ENCODE peak calls at places on chromosomes 2 and 18, in six cellular contexts. C is IMR-90, I is fibroblast of pulmonary artery, A is Peyer's patch, N is AG04449, H is PC-3. W is an unnamed sample.

GRCh38 chr2:110667061-110667460 is 10.8 kb downstream of the BUB1 start:
- DNase-seq in C (peak; percentile 10), I (no peak), A (no peak), N (no peak), H (no peak), W (no peak)

GRCh38 chr18:55101458-55101824 is 142.2 kb upstream of the CCDC68 start:
- DNase-seq in C (no peak), I (no peak), A (no peak), N (no peak), H (no peak), W (no peak)

GRCh38 chr2:20524412-20525040 is 77.7 kb downstream of the RHOB start:
- DNase-seq in C (no peak), I (peak; percentile 51), A (no peak), N (no peak), H (no peak), W (no peak)

GRCh38 chr2:14352067-14352466 is 280.4 kb upstream of the LRATD1 start:
- DNase-seq in C (no peak), I (no peak), A (no peak), N (no peak), H (no peak), W (no peak)

GRCh38 chr2:224101820-224102630 is 62.9 kb upstream of the SERPINE2 start:
- DNase-seq in C (peak; percentile 98), I (peak; percentile 97), A (no peak), N (peak; percentile 98), H (peak; percentile 56), W (peak; percentile 97)

GRCh38 chr2:48927355-48927754 is 171.8 kb upstream of the LHCGR start:
- DNase-seq in C (no peak), I (no peak), A (no peak), N (no peak), H (no peak), W (no peak)

GRCh38 chr2:10267036-10267435 is 35.7 kb upstream of the HPCAL1 start:
- DNase-seq in C (no peak), I (no peak), A (peak; percentile 32), N (no peak), H (no peak), W (no peak)

GRCh38 chr2:677056-677949 is at the start of gene TMEM18:
- DNase-seq in C (peak; percentile 99), I (peak; percentile 100), A (no peak), N (peak; percentile 97), H (peak; percentile 98), W (peak; percentile 99)

GRCh38 chr2:73035899-73036778 is 35.4 kb downstream of the SFXN5 start:
- DNase-seq in C (no peak), I (no peak), A (no peak), N (no peak), H (peak; percentile 4), W (no peak)

GRCh38 chr2:60213865-60214657 is 339.4 kb downstream of the BCL11A start:
- DNase-seq in C (no peak), I (peak; percentile 33), A (peak; percentile 58), N (no peak), H (peak; percentile 71), W (no peak)

GRCh38 chr2:213640742-213641425 is 356.6 kb downstream of the SPAG16 start:
- DNase-seq in C (no peak), I (no peak), A (no peak), N (no peak), H (peak; percentile 16), W (no peak)

GRCh38 chr18:5420909-5421308 is 122.9 kb downstream of the EPB41L3 start:
- DNase-seq in C (no peak), I (no peak), A (no peak), N (no peak), H (no peak), W (no peak)

GRCh38 chr2:7880126-7880525 is 801.7 kb upstream of the ID2 start:
- DNase-seq in C (no peak), I (no peak), A (no peak), N (no peak), H (no peak), W (no peak)

GRCh38 chr2:219571311-219572236 is at the start of gene OBSL1:
- DNase-seq in C (peak; percentile 70), I (peak; percentile 79), A (peak; percentile 60), N (peak; percentile 24), H (peak; percentile 90), W (peak; percentile 53)

GRCh38 chr2:10229462-10230099 is 73.1 kb upstream of the HPCAL1 start:
- DNase-seq in C (no peak), I (no peak), A (peak; percentile 45), N (no peak), H (no peak), W (no peak)

GRCh38 chr18:42052137-42052708 is 97.2 kb downstream of the PIK3C3 start:
- DNase-seq in C (peak; percentile 52), I (peak; percentile 57), A (no peak), N (no peak), H (peak; percentile 4), W (no peak)
- TF ChIP-seq CTCF in C (peak; percentile 57), I (peak; percentile 68), A (no peak), N (peak; percentile 13), H (peak; percentile 45), W (peak; percentile 58)

DNA sequence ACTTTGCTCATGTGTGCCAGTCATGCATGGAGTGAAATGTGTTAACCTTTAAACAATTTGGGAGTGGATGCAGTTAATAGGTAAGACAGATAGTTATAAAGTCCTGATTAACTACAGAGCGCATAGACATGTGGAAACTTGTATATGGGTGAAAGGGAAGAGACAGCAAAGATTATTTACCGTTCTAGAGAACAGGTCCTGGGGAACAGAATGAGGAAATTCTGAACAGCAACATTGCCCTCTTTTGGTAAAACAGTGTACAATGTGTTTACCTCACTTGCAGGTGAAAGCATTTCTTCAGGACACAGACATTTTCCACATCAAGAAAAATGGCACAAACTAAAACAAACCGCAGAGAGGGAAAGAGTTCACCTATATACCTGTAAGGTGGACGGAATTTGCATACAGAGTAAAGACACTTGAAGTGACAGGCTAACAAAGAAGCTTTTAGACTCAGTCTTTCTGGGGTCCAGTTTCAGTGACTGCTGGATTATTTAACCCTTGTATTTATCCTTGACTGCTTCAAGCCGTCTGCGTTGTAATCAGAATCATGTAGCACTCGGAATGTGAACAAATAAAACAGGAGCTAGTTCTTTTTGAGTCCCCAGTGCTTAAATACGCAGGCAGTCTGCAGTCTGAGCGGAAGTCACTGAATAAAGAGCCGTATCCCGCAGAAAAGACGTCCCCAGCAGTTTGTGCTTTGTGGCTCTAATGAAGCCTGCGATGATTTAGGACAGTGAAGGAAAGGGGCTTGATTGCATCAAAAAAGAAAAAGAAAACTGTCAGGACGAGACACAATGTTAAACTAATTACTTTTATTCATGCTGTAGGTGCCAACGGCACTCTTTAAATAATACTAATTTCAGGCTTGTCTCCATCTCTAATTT is 364.8 kb upstream of the GALNT5 start:
- DNase-seq in C (peak; percentile 60), I (peak; percentile 79), A (no peak), N (no peak), H (peak; percentile 83), W (peak; percentile 21)
- H3K4me3 ChIP-seq in C (peak overlapping the region; percentile 20), I (peak overlapping the region; percentile 45), A (peak overlapping the region; percentile 2), N (no peak overlapping the region), H (peak overlapping the region; percentile 76), W (peak overlapping the region; percentile 24)

GRCh38 chr2:174383796-174384195 is 11.7 kb upstream of the SCRN3 start:
- DNase-seq in C (no peak), I (no peak), A (no peak), N (no peak), H (no peak), W (no peak)
- TF ChIP-seq CTCF in C (no peak), I (no peak), A (no peak), N (no peak), H (no peak), W (no peak)

DNA sequence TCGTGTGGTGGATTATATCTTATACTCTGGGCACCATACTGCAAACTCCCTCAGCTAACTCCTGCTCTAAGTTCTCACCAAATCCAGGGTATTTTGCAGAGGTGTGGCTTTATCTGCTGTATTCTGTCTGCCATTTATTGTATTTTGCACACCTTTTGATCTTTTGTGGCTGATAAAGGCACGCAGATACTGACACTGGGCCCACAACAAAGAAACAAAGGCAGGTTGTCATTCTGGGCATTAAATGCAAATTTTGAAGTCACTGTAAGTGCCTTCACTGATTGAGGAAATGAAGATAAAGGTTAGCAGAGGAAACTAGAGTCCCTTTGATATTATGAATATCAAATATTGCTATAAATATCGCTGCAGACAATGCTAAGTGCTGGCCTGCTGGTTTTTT is 265.8 kb upstream of the MEIS1 start:
- DNase-seq in C (no peak), I (no peak), A (no peak), N (no peak), H (no peak), W (no peak)
- H3K4me3 ChIP-seq in C (no peak overlapping the region), I (no peak overlapping the region), A (no peak overlapping the region), N (no peak overlapping the region), H (no peak overlapping the region), W (no peak overlapping the region)

GRCh38 chr2:144505245-144505801 is 14.6 kb downstream of the ZEB2 start:
- DNase-seq in C (no peak), I (peak; percentile 47), A (no peak), N (no peak), H (peak; percentile 9), W (no peak)

GRCh38 chr2:144501118-144501517 is 18.8 kb downstream of the ZEB2 start:
- DNase-seq in C (peak; percentile 67), I (peak; percentile 21), A (no peak), N (no peak), H (peak; percentile 26), W (peak; percentile 75)

GRCh38 chr2:144503221-144503620 is 16.7 kb downstream of the ZEB2 start:
- DNase-seq in C (no peak), I (no peak), A (no peak), N (no peak), H (no peak), W (no peak)

GRCh38 chr2:144502356-144502755 is 17.6 kb downstream of the ZEB2 start:
- DNase-seq in C (no peak), I (no peak), A (no peak), N (no peak), H (no peak), W (peak; percentile 35)

GRCh38 chr2:144504191-144504590 is 15.7 kb downstream of the ZEB2 start:
- DNase-seq in C (no peak), I (no peak), A (no peak), N (no peak), H (no peak), W (no peak)
- TF ChIP-seq CTCF in C (peak; percentile 13), I (peak; percentile 21), A (no peak), N (no peak), H (no peak), W (peak; percentile 5)

GRCh38 chr2:231399853-231400667 is 4.5 kb downstream of the B3GNT7 start:
- DNase-seq in C (no peak), I (peak; percentile 32), A (peak; percentile 66), N (no peak), H (peak; percentile 67), W (no peak)
- H3K4me3 ChIP-seq in C (no peak overlapping the region), I (no peak overlapping the region), A (no peak overlapping the region), N (no peak overlapping the region), H (no peak overlapping the region), W (no peak overlapping the region)

W was measured in foreskin fibroblast.